ENCODE peak calls at places on chromosome 19, in six cellular contexts. One of them, this sample, is unnamed.

GRCh38 chr19:2782357-2782935 is 627 bp downstream of the SGTA start:
- DNase-seq in upper lobe of left lung: no peak
- DNase-seq in A549: no peak
- DNase-seq in psoas muscle: no peak
- DNase-seq in AG04449: no peak
- DNase-seq in AG10803: no peak
- DNase-seq in this sample: no peak

GRCh38 chr19:39996218-39996810 is 546 bp upstream of the ZNF546 start:
- DNase-seq in upper lobe of left lung: peak
- DNase-seq in A549: peak
- DNase-seq in psoas muscle: no peak
- DNase-seq in AG04449: no peak
- DNase-seq in AG10803: peak
- DNase-seq in this sample: peak

GRCh38 chr19:18205180-18205915 is 1.5 kb upstream of the RAB3A start:
- DNase-seq in upper lobe of left lung: peak
- DNase-seq in A549: no peak
- DNase-seq in psoas muscle: peak
- DNase-seq in AG04449: no peak
- DNase-seq in AG10803: peak
- DNase-seq in this sample: no peak

GRCh38 chr19:36916991-36917390 is 859 bp downstream of the ZNF568 start:
- DNase-seq in upper lobe of left lung: no peak
- DNase-seq in A549: no peak
- DNase-seq in psoas muscle: no peak
- DNase-seq in AG04449: no peak
- DNase-seq in AG10803: peak
- DNase-seq in this sample: no peak

GRCh38 chr19:50649433-50650391 is at the start of gene C19orf81:
- DNase-seq in upper lobe of left lung: no peak
- DNase-seq in A549: peak
- DNase-seq in psoas muscle: no peak
- DNase-seq in AG04449: no peak
- DNase-seq in AG10803: no peak
- DNase-seq in this sample: no peak

GRCh38 chr19:17779281-17779930 is 15.5 kb upstream of the B3GNT3 start:
- DNase-seq in upper lobe of left lung: peak
- DNase-seq in A549: peak
- DNase-seq in psoas muscle: peak
- DNase-seq in AG04449: no peak
- DNase-seq in AG10803: peak
- DNase-seq in this sample: no peak

GRCh38 chr19:54179921-54180452 is 7.0 kb upstream of the TMC4 start:
- DNase-seq in upper lobe of left lung: no peak
- DNase-seq in A549: no peak
- DNase-seq in psoas muscle: no peak
- DNase-seq in AG04449: no peak
- DNase-seq in AG10803: no peak
- DNase-seq in this sample: peak

GRCh38 chr19:7187605-7188339 is 106.4 kb downstream of the INSR start:
- DNase-seq in upper lobe of left lung: no peak
- DNase-seq in A549: no peak
- DNase-seq in psoas muscle: no peak
- DNase-seq in AG04449: no peak
- DNase-seq in AG10803: no peak
- DNase-seq in this sample: no peak

GRCh38 chr19:35309481-35310279 is 17.7 kb downstream of the MAG start:
- DNase-seq in upper lobe of left lung: peak
- DNase-seq in A549: no peak
- DNase-seq in psoas muscle: peak
- DNase-seq in AG04449: no peak
- DNase-seq in AG10803: no peak
- DNase-seq in this sample: peak

GRCh38 chr19:8141726-8142524 is 7.5 kb downstream of the FBN3 start:
- DNase-seq in upper lobe of left lung: no peak
- DNase-seq in A549: no peak
- DNase-seq in psoas muscle: no peak
- DNase-seq in AG04449: no peak
- DNase-seq in AG10803: no peak
- DNase-seq in this sample: no peak

GRCh38 chr19:51552996-51553725 is 17.9 kb upstream of the ZNF175 start:
- DNase-seq in upper lobe of left lung: peak
- DNase-seq in A549: peak
- DNase-seq in psoas muscle: peak
- DNase-seq in AG04449: no peak
- DNase-seq in AG10803: peak
- DNase-seq in this sample: no peak

GRCh38 chr19:45079063-45079910 is at the start of gene GEMIN7:
- DNase-seq in upper lobe of left lung: peak
- DNase-seq in A549: peak
- DNase-seq in psoas muscle: peak
- DNase-seq in AG04449: no peak
- DNase-seq in AG10803: peak
- DNase-seq in this sample: no peak

GRCh38 chr19:45994456-45994988 is 745 bp upstream of the CCDC61 start:
- DNase-seq in upper lobe of left lung: no peak
- DNase-seq in A549: no peak
- DNase-seq in psoas muscle: no peak
- DNase-seq in AG04449: no peak
- DNase-seq in AG10803: peak
- DNase-seq in this sample: no peak

GRCh38 chr19:35585844-35586243 is at the start of gene PMIS2:
- DNase-seq in upper lobe of left lung: no peak
- DNase-seq in A549: peak
- DNase-seq in psoas muscle: no peak
- DNase-seq in AG04449: no peak
- DNase-seq in AG10803: no peak
- DNase-seq in this sample: no peak

GRCh38 chr19:29211562-29212416 is 1.2 kb downstream of the UQCRFS1 start:
- DNase-seq in upper lobe of left lung: no peak
- DNase-seq in A549: peak
- DNase-seq in psoas muscle: no peak
- DNase-seq in AG04449: no peak
- DNase-seq in AG10803: peak
- DNase-seq in this sample: no peak

GRCh38 chr19:28633223-28634030 is 579.5 kb downstream of the UQCRFS1 start:
- DNase-seq in upper lobe of left lung: peak
- DNase-seq in A549: no peak
- DNase-seq in psoas muscle: peak
- DNase-seq in AG04449: no peak
- DNase-seq in AG10803: peak
- DNase-seq in this sample: peak

GRCh38 chr19:41627966-41628675 is 1.2 kb upstream of the CEACAM4 start:
- DNase-seq in upper lobe of left lung: no peak
- DNase-seq in A549: no peak
- DNase-seq in psoas muscle: no peak
- DNase-seq in AG04449: no peak
- DNase-seq in AG10803: no peak
- DNase-seq in this sample: no peak

GRCh38 chr19:7993560-7993959 is 11.9 kb downstream of the ELAVL1 start:
- DNase-seq in upper lobe of left lung: peak
- DNase-seq in A549: no peak
- DNase-seq in psoas muscle: no peak
- DNase-seq in AG04449: no peak
- DNase-seq in AG10803: no peak
- DNase-seq in this sample: no peak

GRCh38 chr19:17289489-17289888 is 7.8 kb downstream of the ANKLE1 start:
- DNase-seq in upper lobe of left lung: peak
- DNase-seq in A549: peak
- DNase-seq in psoas muscle: peak
- DNase-seq in AG04449: no peak
- DNase-seq in AG10803: peak
- DNase-seq in this sample: peak

GRCh38 chr19:16325161-16325527 is 518 bp downstream of the KLF2 start:
- DNase-seq in upper lobe of left lung: peak
- DNase-seq in A549: no peak
- DNase-seq in psoas muscle: peak
- DNase-seq in AG04449: no peak
- DNase-seq in AG10803: peak
- DNase-seq in this sample: no peak

GRCh38 chr19:46056536-46056935 is 15.7 kb upstream of the IGFL4 start:
- DNase-seq in upper lobe of left lung: no peak
- DNase-seq in A549: no peak
- DNase-seq in psoas muscle: no peak
- DNase-seq in AG04449: no peak
- DNase-seq in AG10803: no peak
- DNase-seq in this sample: no peak

GRCh38 chr19:18438331-18439024 is 545 bp upstream of the ISYNA1 start:
- DNase-seq in upper lobe of left lung: no peak
- DNase-seq in A549: no peak
- DNase-seq in psoas muscle: no peak
- DNase-seq in AG04449: no peak
- DNase-seq in AG10803: no peak
- DNase-seq in this sample: no peak

GRCh38 chr19:7355871-7356270 is 7.1 kb downstream of the ARHGEF18 start:
- DNase-seq in upper lobe of left lung: no peak
- DNase-seq in A549: no peak
- DNase-seq in psoas muscle: no peak
- DNase-seq in AG04449: no peak
- DNase-seq in AG10803: no peak
- DNase-seq in this sample: no peak

GRCh38 chr19:45505151-45505995 is 1.9 kb upstream of the VASP start:
- DNase-seq in upper lobe of left lung: no peak
- DNase-seq in A549: no peak
- DNase-seq in psoas muscle: no peak
- DNase-seq in AG04449: no peak
- DNase-seq in AG10803: no peak
- DNase-seq in this sample: no peak

DNA sequence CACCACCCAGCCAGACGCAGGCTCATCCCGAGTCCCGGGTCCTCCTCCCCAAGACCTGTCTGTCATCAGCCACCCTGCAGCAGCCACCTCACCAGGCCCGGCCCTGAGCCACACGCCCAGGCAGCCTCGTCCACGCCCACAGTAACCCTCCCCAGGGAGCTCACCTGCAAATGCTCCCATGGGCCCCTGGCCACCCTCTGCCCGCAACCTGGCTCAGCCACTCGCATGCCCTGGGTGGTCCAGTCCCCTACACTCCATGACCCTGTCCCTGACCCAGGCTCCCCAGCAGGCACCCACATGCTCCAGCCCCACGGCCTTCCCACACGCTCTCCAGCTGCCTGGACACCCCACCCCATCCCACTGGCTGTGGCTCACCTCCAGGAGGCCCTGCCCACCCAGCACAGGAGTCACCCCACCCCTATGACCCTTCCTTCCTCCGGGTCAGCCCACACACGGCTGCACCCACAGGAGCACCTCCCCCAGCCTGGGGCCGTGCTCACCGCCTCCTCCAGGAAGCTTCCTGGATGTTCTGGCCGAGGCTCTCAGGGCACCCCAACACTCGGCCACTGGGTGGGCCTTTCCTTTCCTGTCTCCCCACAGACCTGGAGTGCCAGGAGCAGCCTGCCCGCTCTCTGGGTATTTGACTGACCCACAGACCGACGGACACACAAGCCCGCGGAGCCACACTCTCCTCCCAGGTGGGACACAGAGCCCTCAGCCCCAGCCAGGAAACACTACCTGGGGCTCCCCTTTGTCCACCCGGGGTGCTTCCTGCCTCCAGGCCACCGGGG is 3.6 kb downstream of the TMEM259 start:
- DNase-seq in upper lobe of left lung: no peak
- DNase-seq in A549: no peak
- DNase-seq in psoas muscle: no peak
- DNase-seq in AG04449: no peak
- DNase-seq in AG10803: no peak
- DNase-seq in this sample: no peak
- H3K4me3 ChIP-seq in upper lobe of left lung: no peak
- H3K4me3 ChIP-seq in A549: no peak
- H3K4me3 ChIP-seq in psoas muscle: peak
- H3K4me3 ChIP-seq in AG04449: peak
- H3K4me3 ChIP-seq in AG10803: peak
- H3K4me3 ChIP-seq in this sample: no peak

GRCh38 chr19:13082192-13083007 is 20.3 kb downstream of the LYL1 start:
- DNase-seq in upper lobe of left lung: no peak
- DNase-seq in A549: peak
- DNase-seq in psoas muscle: no peak
- DNase-seq in AG04449: no peak
- DNase-seq in AG10803: peak
- DNase-seq in this sample: no peak
- TF ChIP-seq CTCF in upper lobe of left lung: no peak
- TF ChIP-seq CTCF in A549: peak
- TF ChIP-seq CTCF in psoas muscle: peak
- TF ChIP-seq CTCF in AG04449: peak
- TF ChIP-seq CTCF in AG10803: peak
- TF ChIP-seq CTCF in this sample: peak

GRCh38 chr19:15170345-15170744 is 30.4 kb downstream of the NOTCH3 start:
- DNase-seq in upper lobe of left lung: no peak
- DNase-seq in A549: no peak
- DNase-seq in psoas muscle: no peak
- DNase-seq in AG04449: no peak
- DNase-seq in AG10803: no peak
- DNase-seq in this sample: no peak

GRCh38 chr19:15161028-15161984 is 39.5 kb downstream of the NOTCH3 start:
- DNase-seq in upper lobe of left lung: no peak
- DNase-seq in A549: peak
- DNase-seq in psoas muscle: no peak
- DNase-seq in AG04449: no peak
- DNase-seq in AG10803: peak
- DNase-seq in this sample: no peak

GRCh38 chr19:15169541-15170285 is 31.1 kb downstream of the NOTCH3 start:
- DNase-seq in upper lobe of left lung: no peak
- DNase-seq in A549: no peak
- DNase-seq in psoas muscle: no peak
- DNase-seq in AG04449: no peak
- DNase-seq in AG10803: no peak
- DNase-seq in this sample: no peak

GRCh38 chr19:15166700-15167099 is 34.1 kb downstream of the NOTCH3 start:
- DNase-seq in upper lobe of left lung: no peak
- DNase-seq in A549: no peak
- DNase-seq in psoas muscle: no peak
- DNase-seq in AG04449: no peak
- DNase-seq in AG10803: no peak
- DNase-seq in this sample: no peak
- H3K4me3 ChIP-seq in upper lobe of left lung: no peak
- H3K4me3 ChIP-seq in A549: no peak
- H3K4me3 ChIP-seq in psoas muscle: no peak
- H3K4me3 ChIP-seq in AG04449: no peak
- H3K4me3 ChIP-seq in AG10803: no peak
- H3K4me3 ChIP-seq in this sample: no peak

DNA sequence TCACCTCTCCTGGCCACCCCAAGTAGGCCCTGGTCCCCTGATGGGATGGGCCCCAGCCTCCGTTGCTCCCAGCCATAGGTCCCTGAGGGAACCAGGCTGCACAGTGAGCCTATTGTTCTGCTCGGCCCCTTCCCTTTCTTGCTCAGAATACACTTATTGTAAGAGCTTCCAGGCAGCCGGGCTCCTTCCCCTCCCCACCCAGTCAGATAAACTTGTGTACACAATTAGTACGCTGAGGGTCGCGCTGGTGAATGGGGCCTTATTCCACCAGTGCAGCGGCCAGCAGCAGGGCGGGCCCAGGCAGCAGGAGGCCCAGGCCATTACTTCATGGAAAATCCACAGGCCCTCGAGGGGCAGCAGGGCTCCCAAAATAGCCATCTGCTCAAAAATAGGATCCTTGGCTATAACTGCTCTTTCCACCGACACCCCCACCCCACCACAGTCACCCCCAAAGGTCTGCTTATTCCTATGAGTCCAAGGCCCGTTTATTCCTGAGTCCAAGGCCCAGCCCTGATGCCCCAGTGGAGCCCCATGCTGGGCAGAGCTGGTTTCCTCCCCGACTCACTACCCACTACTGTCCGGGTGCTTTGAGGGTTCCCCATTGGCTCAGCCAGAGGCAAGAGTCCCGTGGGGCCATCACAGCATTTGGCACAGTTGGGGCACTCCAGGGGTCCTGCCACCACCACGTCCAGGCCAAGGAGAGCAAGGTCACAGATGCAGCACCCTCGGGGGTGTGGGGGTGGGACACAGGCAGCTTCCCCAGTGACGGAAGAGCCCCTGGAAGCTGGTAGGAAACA is 22.1 kb downstream of the CAPN12 start:
- DNase-seq in upper lobe of left lung: no peak
- DNase-seq in A549: no peak
- DNase-seq in psoas muscle: no peak
- DNase-seq in AG04449: no peak
- DNase-seq in AG10803: no peak
- DNase-seq in this sample: no peak
- TF ChIP-seq CTCF in upper lobe of left lung: no peak
- TF ChIP-seq CTCF in A549: no peak
- TF ChIP-seq CTCF in psoas muscle: no peak
- TF ChIP-seq CTCF in AG04449: no peak
- TF ChIP-seq CTCF in AG10803: no peak
- TF ChIP-seq CTCF in this sample: no peak

This sample was measured in kidney epithelial cell.